ENCODE peak calls at places on chromosome 3, in four cellular contexts. One of them, this sample, is unnamed.

GRCh38 chr3:23666818-23667217 is 138.9 kb upstream of the UBE2E1 start:
- DNase-seq in HepG2: no peak
- DNase-seq in GM12878: no peak
- DNase-seq in H1: no peak
- DNase-seq in this sample: no peak

GRCh38 chr3:177338697-177339219 is 141.5 kb upstream of the TBL1XR1 start:
- DNase-seq in HepG2: peak; percentile 95
- DNase-seq in GM12878: no peak
- DNase-seq in H1: peak; percentile 4
- DNase-seq in this sample: no peak

GRCh38 chr3:50502584-50503423 is 630 bp downstream of the CACNA2D2 start:
- DNase-seq in HepG2: no peak
- DNase-seq in GM12878: no peak
- DNase-seq in H1: peak; percentile 77
- DNase-seq in this sample: no peak

GRCh38 chr3:42019144-42019952 is 57.4 kb upstream of the ULK4 start:
- DNase-seq in HepG2: peak; percentile 63
- DNase-seq in GM12878: no peak
- DNase-seq in H1: no peak
- DNase-seq in this sample: no peak

GRCh38 chr3:71463622-71464021 is 119.9 kb downstream of the FOXP1 start:
- DNase-seq in HepG2: no peak
- DNase-seq in GM12878: no peak
- DNase-seq in H1: no peak
- DNase-seq in this sample: no peak

GRCh38 chr3:10816863-10817253 is 830 bp downstream of the SLC6A11 start:
- DNase-seq in HepG2: no peak
- DNase-seq in GM12878: no peak
- DNase-seq in H1: no peak
- DNase-seq in this sample: no peak

GRCh38 chr3:151721294-151721693 is 12.4 kb upstream of the AADACL2 start:
- DNase-seq in HepG2: no peak
- DNase-seq in GM12878: no peak
- DNase-seq in H1: no peak
- DNase-seq in this sample: no peak

GRCh38 chr3:113968986-113969385 is 21.2 kb downstream of the ZDHHC23 start:
- DNase-seq in HepG2: peak; percentile 4
- DNase-seq in GM12878: no peak
- DNase-seq in H1: no peak
- DNase-seq in this sample: no peak

GRCh38 chr3:134904333-134904771 is 109.3 kb downstream of the EPHB1 start:
- DNase-seq in HepG2: no peak
- DNase-seq in GM12878: peak; percentile 97
- DNase-seq in H1: no peak
- DNase-seq in this sample: no peak

GRCh38 chr3:80733522-80734176 is 965.9 kb upstream of the ROBO1 start:
- DNase-seq in HepG2: peak; percentile 95
- DNase-seq in GM12878: no peak
- DNase-seq in H1: no peak
- DNase-seq in this sample: no peak

GRCh38 chr3:140242818-140243276 is 307.9 kb downstream of the CLSTN2 start:
- DNase-seq in HepG2: no peak
- DNase-seq in GM12878: no peak
- DNase-seq in H1: no peak
- DNase-seq in this sample: no peak

DNA sequence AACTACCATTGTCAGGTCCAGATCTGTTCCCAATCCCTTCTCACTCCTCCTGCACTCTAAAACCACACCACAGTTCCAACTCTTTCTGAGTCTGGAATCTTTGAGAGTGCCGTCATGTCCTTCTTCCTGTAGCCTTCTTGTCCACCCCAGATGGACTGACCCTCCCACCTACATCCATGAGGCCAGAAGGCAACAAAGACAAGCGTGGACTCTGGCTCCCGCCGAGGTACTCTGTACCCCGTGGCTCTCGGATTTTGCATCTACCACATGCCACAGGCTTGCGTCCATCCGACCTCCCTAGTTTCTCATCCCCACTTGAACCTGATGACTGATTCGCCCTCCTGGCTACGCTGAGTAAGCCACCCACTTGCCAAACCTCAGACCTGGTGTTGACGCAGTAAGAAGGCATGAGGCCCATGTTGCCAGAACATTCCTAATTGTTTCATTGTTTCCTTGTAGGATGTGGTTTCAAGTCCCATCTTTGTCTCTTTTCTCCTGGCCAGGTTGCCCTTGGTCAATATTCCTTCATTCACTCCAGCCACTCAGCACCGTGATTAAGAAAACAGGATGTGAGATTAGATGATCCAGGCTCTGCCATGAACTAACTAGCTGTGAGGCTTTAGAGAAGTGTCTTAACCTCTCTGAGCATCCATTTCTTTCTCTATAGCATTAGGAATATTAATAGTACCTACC is 1.1 kb upstream of the ZBTB38 start:
- DNase-seq in HepG2: no peak
- DNase-seq in GM12878: no peak
- DNase-seq in H1: no peak
- DNase-seq in this sample: no peak
- H3K9ac ChIP-seq in HepG2: peak overlapping the region; percentile 32
- H3K9ac ChIP-seq in GM12878: no peak overlapping the region
- H3K9ac ChIP-seq in H1: no peak overlapping the region
- H3K9ac ChIP-seq in this sample: no peak overlapping the region

DNA sequence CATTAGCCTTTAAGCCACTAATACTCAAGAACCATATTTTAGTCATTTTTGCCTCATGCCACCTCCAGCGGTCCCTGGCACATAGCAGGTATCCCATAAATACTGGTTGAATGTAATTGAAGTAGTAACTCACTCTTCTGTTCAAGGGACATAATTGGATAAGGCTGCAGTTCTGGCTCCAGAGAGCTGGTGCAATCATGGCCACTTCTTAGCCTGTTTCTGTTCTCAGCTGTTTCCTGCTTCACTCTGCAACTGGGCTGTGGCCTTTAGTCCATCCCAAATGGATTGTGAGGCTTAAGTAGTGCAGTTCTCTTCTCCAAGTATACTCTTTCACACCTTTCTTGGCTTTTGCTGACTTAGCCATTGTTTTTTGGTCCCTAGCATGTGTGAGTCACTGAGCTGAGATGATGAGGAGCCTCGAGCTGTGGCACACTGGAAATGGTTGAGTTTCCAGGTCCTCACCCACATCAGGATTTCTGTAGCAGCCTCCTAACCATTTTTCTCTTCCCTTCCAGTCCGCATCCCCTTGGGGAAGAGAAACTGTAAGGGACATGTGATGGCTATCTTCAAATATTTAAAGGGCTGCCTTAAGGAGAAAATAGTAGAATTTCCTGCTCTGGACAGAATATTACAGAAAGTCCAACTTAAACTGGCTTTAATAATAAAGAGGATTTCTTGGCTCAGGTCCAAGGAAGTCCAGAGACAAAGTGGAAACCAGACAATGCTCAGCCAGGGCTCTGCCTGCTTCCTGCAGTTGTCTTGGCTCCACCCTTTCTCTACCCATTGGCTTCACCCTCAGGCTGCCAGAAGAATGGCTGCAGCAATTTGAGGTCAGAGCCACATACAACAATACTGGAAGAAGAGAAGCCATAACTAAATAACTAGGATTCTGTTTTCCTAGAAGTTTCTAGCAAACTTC is 305.4 kb upstream of the ROPN1 start:
- DNase-seq in HepG2: no peak
- DNase-seq in GM12878: no peak
- DNase-seq in H1: no peak
- DNase-seq in this sample: no peak
- TF ChIP-seq SUZ12 in HepG2: no peak
- TF ChIP-seq SUZ12 in GM12878: no peak
- TF ChIP-seq SUZ12 in H1: no peak
- TF ChIP-seq SUZ12 in this sample: no peak

GRCh38 chr3:4006288-4006687 is 207.1 kb downstream of the LRRN1 start:
- DNase-seq in HepG2: no peak
- DNase-seq in GM12878: no peak
- DNase-seq in H1: no peak
- DNase-seq in this sample: no peak

GRCh38 chr3:4008205-4008604 is 209.0 kb downstream of the LRRN1 start:
- DNase-seq in HepG2: no peak
- DNase-seq in GM12878: no peak
- DNase-seq in H1: no peak
- DNase-seq in this sample: no peak

DNA sequence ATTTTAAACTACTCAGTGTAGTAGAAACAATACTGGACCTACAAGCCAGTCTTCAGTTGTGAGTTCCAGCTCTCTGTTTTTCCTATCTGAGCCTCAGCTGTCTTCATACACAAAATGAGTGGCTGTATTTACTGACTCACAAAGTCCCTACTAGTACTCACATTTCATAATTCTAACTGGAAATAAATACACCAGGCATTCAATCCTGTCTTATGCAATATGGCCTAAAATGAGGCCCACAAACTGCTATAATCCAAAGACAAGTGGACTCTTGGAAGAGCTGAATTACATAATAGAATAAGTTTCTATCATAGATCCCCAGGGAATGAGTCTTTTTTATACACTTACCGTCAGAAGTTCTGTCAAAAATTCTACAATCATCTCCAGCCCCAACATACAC is 211.9 kb downstream of the LRRN1 start:
- DNase-seq in HepG2: no peak
- DNase-seq in GM12878: no peak
- DNase-seq in H1: no peak
- DNase-seq in this sample: no peak
- H3K9ac ChIP-seq in HepG2: no peak overlapping the region
- H3K9ac ChIP-seq in GM12878: no peak overlapping the region
- H3K9ac ChIP-seq in H1: no peak overlapping the region
- H3K9ac ChIP-seq in this sample: no peak overlapping the region

DNA sequence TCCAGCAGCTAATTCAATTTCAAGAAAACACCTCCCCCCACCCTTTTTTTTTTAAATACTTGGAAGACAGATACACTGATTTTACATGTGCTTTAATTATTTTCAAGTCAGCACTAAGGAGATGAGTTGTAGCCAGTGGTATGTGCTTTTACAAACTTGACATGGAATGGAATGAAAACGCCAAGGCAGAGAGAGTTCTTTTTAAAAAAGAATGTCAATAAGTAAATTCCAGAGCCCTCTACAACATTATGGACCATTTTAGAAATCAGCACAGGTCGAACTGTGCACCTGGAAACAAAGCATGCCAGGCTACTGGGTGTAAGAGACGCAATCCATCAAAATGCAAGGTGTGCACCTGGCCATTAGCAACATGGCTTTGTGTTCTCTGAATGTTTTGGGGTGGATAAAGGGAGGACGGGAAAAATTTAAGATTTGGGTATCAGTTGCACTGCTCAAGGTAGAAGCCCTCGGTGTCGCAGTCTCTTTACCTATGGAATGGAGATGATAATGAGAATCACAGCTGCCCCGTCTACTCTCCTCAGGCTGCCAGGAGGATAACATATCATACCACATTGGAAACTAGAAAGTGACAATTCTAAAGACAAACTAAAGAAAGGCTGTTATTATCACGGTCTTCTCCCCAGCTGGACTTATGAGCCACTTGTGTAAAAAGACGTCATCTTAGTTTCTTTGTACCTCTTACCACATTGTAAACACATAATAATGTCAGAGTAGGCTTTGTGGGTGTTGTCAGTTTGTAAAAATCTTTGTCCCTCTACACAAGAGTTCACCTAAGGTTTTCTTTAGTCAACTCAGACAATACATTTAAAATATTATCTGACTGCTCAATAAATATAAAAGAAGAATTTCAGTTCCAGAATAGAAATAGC is 107.4 kb upstream of the PRICKLE2 start:
- DNase-seq in HepG2: no peak
- DNase-seq in GM12878: no peak
- DNase-seq in H1: no peak
- DNase-seq in this sample: no peak
- TF ChIP-seq SUZ12 in HepG2: no peak
- TF ChIP-seq SUZ12 in GM12878: no peak
- TF ChIP-seq SUZ12 in H1: no peak
- TF ChIP-seq SUZ12 in this sample: no peak

GRCh38 chr3:4472766-4473165 is 5.7 kb upstream of the SUMF1 start:
- DNase-seq in HepG2: no peak
- DNase-seq in GM12878: no peak
- DNase-seq in H1: no peak
- DNase-seq in this sample: no peak
- H3K9ac ChIP-seq in HepG2: no peak overlapping the region
- H3K9ac ChIP-seq in GM12878: no peak overlapping the region
- H3K9ac ChIP-seq in H1: no peak overlapping the region
- H3K9ac ChIP-seq in this sample: no peak overlapping the region

DNA sequence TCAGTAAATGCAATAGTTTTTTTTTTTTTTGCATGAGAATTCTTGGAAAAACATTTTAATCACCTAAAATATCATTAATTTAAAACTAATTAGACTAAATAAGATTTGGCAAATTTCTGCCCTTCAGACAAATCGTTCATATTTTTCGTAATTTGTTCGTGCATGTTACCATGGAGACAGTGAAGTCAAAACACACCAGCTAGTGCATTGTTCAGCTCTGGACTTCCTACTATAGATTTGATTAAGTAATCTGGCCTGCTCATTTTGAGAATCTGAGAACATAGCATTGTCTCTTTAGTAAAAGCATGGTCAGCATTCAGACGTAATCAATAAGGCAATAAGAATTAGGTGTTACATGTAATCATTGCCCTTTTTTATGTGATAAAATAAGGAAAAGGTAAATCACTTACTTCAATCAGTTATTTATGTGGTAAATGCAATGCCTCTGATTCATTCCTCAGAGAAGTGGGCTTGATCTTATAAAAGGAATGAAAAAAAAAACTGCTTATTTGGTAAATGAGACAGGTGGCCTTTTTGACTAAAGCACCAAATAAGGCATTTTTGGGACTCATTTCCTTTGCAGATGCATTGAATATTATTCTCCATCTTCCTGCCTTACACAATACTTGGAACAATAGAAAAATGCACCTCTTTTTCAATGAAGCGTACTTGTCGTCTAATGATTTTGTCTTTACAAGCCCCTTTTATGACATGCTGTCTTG is 84.6 kb upstream of the FNDC3B start:
- DNase-seq in HepG2: peak; percentile 54
- DNase-seq in GM12878: no peak
- DNase-seq in H1: no peak
- DNase-seq in this sample: no peak
- TF ChIP-seq SUZ12 in HepG2: no peak
- TF ChIP-seq SUZ12 in GM12878: no peak
- TF ChIP-seq SUZ12 in H1: no peak
- TF ChIP-seq SUZ12 in this sample: no peak

DNA sequence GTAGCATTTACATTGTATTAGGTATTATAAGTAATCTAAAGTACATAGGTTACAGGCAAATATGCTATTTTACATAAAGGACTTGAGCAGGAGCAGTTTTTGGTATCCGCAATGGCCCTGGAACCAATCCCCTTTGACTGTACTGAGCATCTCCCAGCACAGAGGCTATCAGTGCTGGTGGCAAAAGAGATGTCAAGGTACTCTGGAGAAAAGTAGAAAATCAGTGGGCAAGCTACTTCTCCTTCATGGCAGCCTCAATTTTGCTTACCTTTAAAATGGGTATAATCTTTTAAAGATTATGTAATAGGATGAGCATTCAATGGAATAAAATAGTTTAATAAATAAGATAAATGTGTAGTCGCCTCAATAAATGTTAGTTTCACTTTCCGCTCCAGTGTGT is 56.7 kb upstream of the LMCD1 start:
- DNase-seq in HepG2: no peak
- DNase-seq in GM12878: no peak
- DNase-seq in H1: no peak
- DNase-seq in this sample: no peak
- H3K9ac ChIP-seq in HepG2: peak overlapping the region; percentile 63
- H3K9ac ChIP-seq in GM12878: no peak overlapping the region
- H3K9ac ChIP-seq in H1: no peak overlapping the region
- H3K9ac ChIP-seq in this sample: no peak overlapping the region